ENCODE peak calls at places on chromosomes 5 and 9, in four cellular contexts. G, I, R and J are unnamed samples.

GRCh38 chr5:149528661-149529060 is 22.6 kb downstream of the CSNK1A1 start:
- DNase-seq in G (no peak), I (no peak), R (no peak), J (no peak)

GRCh38 chr5:32223972-32224608 is 50.0 kb upstream of the GOLPH3 start:
- DNase-seq in G (no peak), I (peak; percentile 85), R (no peak), J (peak; percentile 87)

GRCh38 chr9:92666236-92666635 is 3.7 kb downstream of the IPPK start:
- DNase-seq in G (no peak), I (no peak), R (no peak), J (no peak)

GRCh38 chr5:177600458-177601018 is 606 bp downstream of the B4GALT7 start:
- DNase-seq in G (no peak), I (peak; percentile 40), R (peak; percentile 35), J (peak; percentile 29)

GRCh38 chr5:90386099-90386710 is 23.4 kb downstream of the CETN3 start:
- DNase-seq in G (peak; percentile 1), I (peak; percentile 14), R (peak; percentile 51), J (no peak)

GRCh38 chr5:54825005-54825404 is 160.4 kb downstream of the ESM1 start:
- DNase-seq in G (no peak), I (peak; percentile 56), R (no peak), J (no peak)

GRCh38 chr9:133184971-133185370 is 21.3 kb upstream of the GBGT1 start:
- DNase-seq in G (peak; percentile 87), I (peak; percentile 82), R (peak; percentile 84), J (peak; percentile 58)

GRCh38 chr9:133818444-133818843 is 80.3 kb upstream of the SARDH start:
- DNase-seq in G (no peak), I (peak; percentile 52), R (peak; percentile 22), J (no peak)

GRCh38 chr9:89754223-89754622 is 149.4 kb downstream of the GADD45G start:
- DNase-seq in G (no peak), I (no peak), R (no peak), J (no peak)

GRCh38 chr5:104353371-104353770 is 790.8 kb upstream of the NUDT12 start:
- DNase-seq in G (peak; percentile 5), I (no peak), R (no peak), J (no peak)

GRCh38 chr5:35799751-35800150 is 56.9 kb upstream of the IL7R start:
- DNase-seq in G (no peak), I (peak; percentile 25), R (no peak), J (no peak)

GRCh38 chr9:38087934-38088925 is 19.2 kb upstream of the SHB start:
- DNase-seq in G (no peak), I (peak; percentile 84), R (peak; percentile 69), J (peak; percentile 72)

GRCh38 chr5:151406322-151406947 is 41.0 kb upstream of the SLC36A1 start:
- DNase-seq in G (no peak), I (no peak), R (peak; percentile 13), J (peak; percentile 12)

GRCh38 chr5:147234098-147234824 is 565 bp upstream of the STK32A start:
- DNase-seq in G (peak; percentile 6), I (peak; percentile 5), R (peak; percentile 69), J (no peak)

GRCh38 chr5:127705120-127705892 is 2.1 kb downstream of the CCDC192 start:
- DNase-seq in G (peak; percentile 7), I (peak; percentile 61), R (peak; percentile 38), J (peak; percentile 30)

GRCh38 chr9:112063151-112063550 is 111.9 kb downstream of the SUSD1 start:
- DNase-seq in G (no peak), I (peak; percentile 32), R (no peak), J (no peak)

GRCh38 chr9:131912069-131912468 is 167.6 kb downstream of the MED27 start:
- DNase-seq in G (no peak), I (no peak), R (no peak), J (no peak)

GRCh38 chr5:83199126-83199525 is 121.8 kb downstream of the XRCC4 start:
- DNase-seq in G (no peak), I (no peak), R (peak; percentile 28), J (no peak)

GRCh38 chr5:44952376-44952775 is 143.6 kb downstream of the MRPS30 start:
- DNase-seq in G (peak; percentile 75), I (peak; percentile 46), R (peak; percentile 44), J (peak; percentile 1)

GRCh38 chr5:133878236-133878555 is 90.2 kb downstream of the C5orf15 start:
- DNase-seq in G (no peak), I (no peak), R (no peak), J (no peak)

GRCh38 chr9:6645153-6646027 is at the start of gene GLDC:
- DNase-seq in G (peak; percentile 78), I (peak; percentile 33), R (peak; percentile 92), J (no peak)

GRCh38 chr9:19998823-19999455 is 210.1 kb upstream of the SLC24A2 start:
- DNase-seq in G (no peak), I (no peak), R (no peak), J (no peak)

GRCh38 chr5:39284552-39284951 is 65.2 kb upstream of the FYB1 start:
- DNase-seq in G (no peak), I (no peak), R (peak; percentile 84), J (no peak)

GRCh38 chr9:33044677-33045282 is 19.7 kb downstream of the DNAJA1 start:
- DNase-seq in G (peak; percentile 61), I (no peak), R (peak; percentile 85), J (no peak)

GRCh38 chr5:72363146-72363802 is 43.1 kb downstream of the PTCD2 start:
- DNase-seq in G (no peak), I (peak; percentile 62), R (no peak), J (peak; percentile 29)

GRCh38 chr9:27078685-27079084 is 30.3 kb upstream of the TEK start:
- DNase-seq in G (no peak), I (no peak), R (no peak), J (no peak)

GRCh38 chr5:53071738-53072137 is 37.8 kb downstream of the MOCS2 start:
- DNase-seq in G (no peak), I (peak; percentile 27), R (no peak), J (no peak)

GRCh38 chr9:127873886-127874285 is 3.6 kb downstream of the AK1 start:
- DNase-seq in G (no peak), I (peak; percentile 61), R (no peak), J (no peak)

GRCh38 chr5:132266031-132266835 is 8.7 kb downstream of the PDLIM4 start:
- DNase-seq in G (no peak), I (no peak), R (no peak), J (no peak)

GRCh38 chr5:43313854-43314457 is 744 bp upstream of the HMGCS1 start:
- DNase-seq in G (no peak), I (no peak), R (peak; percentile 76), J (no peak)

GRCh38 chr5:159877894-159878448 is 38.3 kb upstream of the ADRA1B start:
- DNase-seq in G (no peak), I (no peak), R (no peak), J (no peak)

GRCh38 chr5:50963647-50964584 is 297.5 kb downstream of the PARP8 start:
- DNase-seq in G (no peak), I (no peak), R (peak; percentile 98), J (no peak)

GRCh38 chr5:123732261-123732660 is 220.3 kb downstream of the CSNK1G3 start:
- DNase-seq in G (no peak), I (no peak), R (no peak), J (no peak)